ENCODE peak calls at places on chromosomes 7 and 10, in seven cellular contexts. E is fibroblast of lung, V is PC-3, C is HCT116, Z is PC-9, I is GM23248, Q is endothelial cell of umbilical vein. J is an unnamed sample. For H3K9me3 and H3K79me2, the result is how much of the 10 kb centered on the place peaks cover.

GRCh38 chr10:7397049-7397448 is 13.8 kb downstream of the SFMBT2 start:
- DNase-seq in E (no peak), V (no peak), C (no peak), Z (no peak), I (peak), Q (no peak), J (no peak)

GRCh38 chr10:109417803-109418202 is 505.5 kb downstream of the XPNPEP1 start:
- DNase-seq in E (no peak), V (no peak), C (no peak), Z (no peak), I (no peak), Q (no peak), J (no peak)

GRCh38 chr10:61608255-61609040 is 54.3 kb upstream of the CABCOCO1 start:
- DNase-seq in E (peak), V (no peak), C (no peak), Z (no peak), I (peak), Q (peak), J (no peak)

GRCh38 chr10:110411047-110411410 is 86.7 kb upstream of the DUSP5 start:
- DNase-seq in E (peak), V (peak), C (peak), Z (peak), I (peak), Q (peak), J (no peak)

GRCh38 chr10:91117496-91117895 is 103.0 kb upstream of the PCGF5 start:
- DNase-seq in E (no peak), V (no peak), C (no peak), Z (no peak), I (no peak), Q (no peak), J (no peak)

GRCh38 chr10:48249004-48249762 is 25.3 kb downstream of the FRMPD2 start:
- DNase-seq in E (no peak), V (no peak), C (no peak), Z (no peak), I (no peak), Q (no peak), J (no peak)

GRCh38 chr10:6385683-6386082 is 183.0 kb downstream of the PFKFB3 start:
- DNase-seq in E (peak), V (peak), C (no peak), Z (no peak), I (peak), Q (no peak), J (peak)

GRCh38 chr7:156460861-156461632 is 179.5 kb upstream of the RNF32 start:
- DNase-seq in E (no peak), V (no peak), C (no peak), Z (no peak), I (no peak), Q (no peak), J (peak)

GRCh38 chr10:58486821-58487220 is 25.9 kb upstream of the BICC1 start:
- DNase-seq in E (peak), V (no peak), C (no peak), Z (no peak), I (peak), Q (no peak), J (no peak)

GRCh38 chr10:3995302-3996210 is 210.5 kb upstream of the KLF6 start:
- DNase-seq in E (peak), V (peak), C (no peak), Z (no peak), I (peak), Q (peak), J (no peak)

GRCh38 chr7:77474756-77475155 is 58.6 kb upstream of the GSAP start:
- DNase-seq in E (no peak), V (no peak), C (no peak), Z (no peak), I (no peak), Q (no peak), J (no peak)

GRCh38 chr7:23261843-23262452 is 15.4 kb downstream of the GPNMB start:
- DNase-seq in E (peak), V (peak), C (peak), Z (peak), I (peak), Q (peak), J (peak)

GRCh38 chr7:94251-94801 is 98.0 kb upstream of the FAM20C start:
- DNase-seq in E (no peak), V (no peak), C (no peak), Z (no peak), I (no peak), Q (no peak), J (no peak)

GRCh38 chr7:31853380-31853779 is 166.4 kb downstream of the PPP1R17 start:
- DNase-seq in E (no peak), V (no peak), C (no peak), Z (no peak), I (peak), Q (no peak), J (no peak)

GRCh38 chr7:42642699-42643098 is 269.2 kb downstream of the C7orf25 start:
- DNase-seq in E (no peak), V (no peak), C (no peak), Z (no peak), I (no peak), Q (no peak), J (no peak)

GRCh38 chr7:116380030-116380429 is 119.5 kb upstream of the CAV2 start:
- DNase-seq in E (peak), V (no peak), C (no peak), Z (no peak), I (peak), Q (no peak), J (no peak)

GRCh38 chr7:97006146-97006950 is 995 bp downstream of the DLX6 start:
- DNase-seq in E (peak), V (no peak), C (no peak), Z (no peak), I (peak), Q (peak), J (peak)

GRCh38 chr10:12637649-12638048 is 288.3 kb downstream of the CAMK1D start:
- DNase-seq in E (no peak), V (no peak), C (no peak), Z (no peak), I (no peak), Q (no peak), J (no peak)

GRCh38 chr7:55527314-55527713 is 45.0 kb downstream of the VOPP1 start:
- DNase-seq in E (no peak), V (no peak), C (no peak), Z (no peak), I (no peak), Q (no peak), J (no peak)

GRCh38 chr7:44292876-44293560 is 32.4 kb downstream of the CAMK2B start:
- DNase-seq in E (no peak), V (no peak), C (no peak), Z (no peak), I (no peak), Q (no peak), J (peak)

GRCh38 chr7:96833701-96834453 is 124.2 kb upstream of the SEM1 start:
- DNase-seq in E (peak), V (peak), C (no peak), Z (no peak), I (no peak), Q (peak), J (no peak)

GRCh38 chr7:66505531-66506451 is 122.9 kb upstream of the KCTD7 start:
- DNase-seq in E (no peak), V (no peak), C (no peak), Z (peak), I (peak), Q (peak), J (no peak)

GRCh38 chr7:142997590-142997989 is 29.3 kb downstream of the OR9A2 start:
- DNase-seq in E (no peak), V (no peak), C (no peak), Z (no peak), I (no peak), Q (no peak), J (no peak)

GRCh38 chr10:74081192-74081803 is 69.3 kb downstream of the AP3M1 start:
- DNase-seq in E (peak), V (peak), C (peak), Z (peak), I (peak), Q (peak), J (peak)

GRCh38 chr10:24866615-24867583 is 85.5 kb downstream of the PRTFDC1 start:
- DNase-seq in E (peak), V (peak), C (no peak), Z (no peak), I (peak), Q (peak), J (no peak)

GRCh38 chr10:63157845-63158624 is 24.9 kb downstream of the NRBF2 start:
- DNase-seq in E (peak), V (peak), C (peak), Z (peak), I (peak), Q (peak), J (peak)

GRCh38 chr10:126264089-126265018 is 123.9 kb downstream of the ADAM12 start:
- DNase-seq in E (no peak), V (no peak), C (no peak), Z (no peak), I (peak), Q (no peak), J (no peak)

GRCh38 chr7:27176343-27176731 is 2.2 kb upstream of the HOXA10 start:
- DNase-seq in E (no peak), V (no peak), C (no peak), Z (no peak), I (peak), Q (peak), J (no peak)

GRCh38 chr7:45073031-45073842 is 15.5 kb downstream of the NACAD start:
- DNase-seq in E (no peak), V (no peak), C (no peak), Z (no peak), I (no peak), Q (no peak), J (no peak)

DNA sequence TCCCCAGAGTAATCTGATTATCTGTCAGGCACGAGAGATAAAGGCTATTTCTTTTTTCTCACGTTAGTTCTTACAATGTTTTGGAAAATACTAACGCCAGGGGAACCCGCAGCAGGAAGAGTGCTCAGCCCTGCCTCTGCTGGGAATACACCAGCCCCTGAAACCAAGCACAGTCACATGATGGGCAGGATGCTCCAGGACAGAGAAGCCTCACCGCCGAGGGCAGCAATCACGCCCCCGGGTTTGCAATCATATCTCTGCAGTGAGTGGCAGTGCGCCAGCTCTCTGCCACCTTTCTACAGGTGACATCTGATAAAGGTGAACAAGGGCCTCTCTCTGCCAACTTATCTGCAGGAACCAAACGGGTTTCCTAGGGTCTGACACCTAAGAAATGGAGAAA is 39.8 kb downstream of the BRI3 start:
- DNase-seq in E (no peak), V (no peak), C (no peak), Z (no peak), I (no peak), Q (no peak), J (no peak)
- H2AFZ ChIP-seq in E (no peak), V (no peak), C (no peak), Z (no peak), I (no peak), Q (no peak), J (no peak)

DNA sequence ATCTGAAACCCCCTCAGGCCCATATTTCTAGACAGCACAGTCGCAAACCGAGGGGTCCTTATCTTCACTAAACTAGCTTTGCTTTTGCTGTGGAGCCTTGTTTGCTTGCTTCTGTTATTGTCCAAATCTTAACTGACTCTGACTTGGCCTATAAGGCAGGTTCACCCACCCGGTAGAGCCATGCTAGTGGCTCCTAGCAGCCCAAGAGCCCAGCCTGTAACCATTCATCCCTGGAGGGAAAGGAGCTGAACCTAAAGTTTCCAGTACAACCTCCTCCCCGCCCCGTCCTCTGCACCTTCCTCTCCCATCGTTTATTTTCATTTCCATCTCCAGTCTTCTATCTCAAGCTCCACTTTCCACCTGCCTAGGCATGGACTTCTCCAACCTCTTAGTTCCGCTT is 345.7 kb downstream of the PTPRN2 start:
- DNase-seq in E (no peak), V (no peak), C (no peak), Z (no peak), I (no peak), Q (no peak), J (no peak)
- H3K9me3 ChIP-seq in E (under half), V (under half), C (under half), Z (under half), I (under half), Q (under half), J (under half)

DNA sequence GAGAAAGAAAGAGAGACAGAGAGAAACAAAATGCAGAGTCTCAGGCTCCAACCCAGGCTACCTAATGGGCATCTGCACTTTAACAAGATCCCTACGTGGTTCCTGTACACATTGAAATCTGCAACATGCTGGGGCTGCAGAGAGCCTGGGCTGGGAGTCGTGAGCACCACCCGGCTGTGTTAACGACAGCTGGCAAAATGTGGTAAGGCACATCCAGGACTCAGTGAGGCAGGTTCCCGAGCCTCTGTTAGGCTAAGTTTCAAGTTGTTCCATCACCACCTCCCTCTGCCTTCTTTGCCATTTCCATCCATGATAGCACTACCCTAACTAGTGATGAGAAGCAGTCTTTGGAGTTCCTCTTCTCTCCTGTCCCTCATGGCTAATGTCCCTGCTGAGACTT is 1.4 kb downstream of the AKR1B10 start:
- DNase-seq in E (no peak), V (no peak), C (no peak), Z (no peak), I (no peak), Q (no peak), J (no peak)
- H3K79me2 ChIP-seq in E (under half), V (under half), C (under half), Z (half or more), I (under half), Q (under half), J (under half)

GRCh38 chr7:144384071-144384470 is 19.4 kb downstream of the NOBOX start:
- DNase-seq in E (no peak), V (no peak), C (peak), Z (no peak), I (no peak), Q (no peak), J (peak)
- H2AFZ ChIP-seq in E (no peak), V (no peak), C (peak), Z (no peak), I (no peak), Q (no peak), J (no peak)

GRCh38 chr10:37534166-37534565 is 323.2 kb downstream of the ZNF248 start:
- DNase-seq in E (no peak), V (no peak), C (no peak), Z (no peak), I (no peak), Q (no peak), J (no peak)

DNA sequence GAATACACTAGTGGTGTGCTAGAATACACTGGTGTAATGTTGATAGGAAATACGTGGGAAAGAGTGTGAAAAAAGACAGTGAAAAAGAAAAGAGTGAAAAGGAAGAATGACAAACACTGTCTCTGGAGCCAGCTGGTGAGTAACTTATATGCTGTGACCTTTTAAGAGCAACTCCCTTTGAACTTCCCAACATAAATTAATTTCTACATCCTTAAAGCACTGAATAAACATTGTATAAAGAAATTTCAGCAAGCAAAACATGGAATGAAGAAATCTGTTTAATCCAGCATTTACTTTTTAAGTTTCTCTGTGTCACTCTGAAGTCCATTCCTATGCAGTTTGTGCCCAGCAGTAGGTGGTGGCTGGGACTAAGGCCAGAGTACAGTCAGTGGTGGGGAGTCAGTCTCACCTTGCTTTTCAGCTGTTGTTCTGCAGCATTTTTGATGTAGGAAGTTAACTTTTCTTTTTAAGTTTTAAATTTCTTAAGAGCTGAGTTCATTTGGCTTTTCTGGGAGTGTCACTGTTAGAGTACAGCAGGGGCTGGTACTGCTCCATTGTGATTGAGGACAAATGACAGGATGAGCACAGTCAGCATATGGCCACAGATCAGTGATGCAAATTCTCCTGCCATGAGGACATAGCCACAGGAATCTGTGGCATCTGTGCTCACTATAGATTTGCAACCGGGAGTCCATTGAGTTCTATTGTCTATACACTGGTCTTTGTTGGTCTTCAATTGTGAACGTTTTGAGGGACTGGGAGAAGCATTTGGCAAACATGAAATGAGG is 321.8 kb downstream of the ZNF248 start:
- DNase-seq in E (no peak), V (peak), C (no peak), Z (no peak), I (peak), Q (no peak), J (no peak)
- H3K9me3 ChIP-seq in E (under half), V (under half), C (under half), Z (under half), I (under half), Q (under half), J (under half)

GRCh38 chr10:601356-601963 is 88.0 kb downstream of the DIP2C start:
- DNase-seq in E (no peak), V (no peak), C (no peak), Z (no peak), I (no peak), Q (no peak), J (no peak)

GRCh38 chr10:602391-603005 is 87.0 kb downstream of the DIP2C start:
- DNase-seq in E (no peak), V (no peak), C (no peak), Z (no peak), I (no peak), Q (no peak), J (no peak)

GRCh38 chr10:600234-600633 is 89.2 kb downstream of the DIP2C start:
- DNase-seq in E (no peak), V (no peak), C (no peak), Z (no peak), I (peak), Q (no peak), J (no peak)

GRCh38 chr10:599767-600166 is 89.7 kb downstream of the DIP2C start:
- DNase-seq in E (no peak), V (no peak), C (no peak), Z (no peak), I (no peak), Q (no peak), J (no peak)

DNA sequence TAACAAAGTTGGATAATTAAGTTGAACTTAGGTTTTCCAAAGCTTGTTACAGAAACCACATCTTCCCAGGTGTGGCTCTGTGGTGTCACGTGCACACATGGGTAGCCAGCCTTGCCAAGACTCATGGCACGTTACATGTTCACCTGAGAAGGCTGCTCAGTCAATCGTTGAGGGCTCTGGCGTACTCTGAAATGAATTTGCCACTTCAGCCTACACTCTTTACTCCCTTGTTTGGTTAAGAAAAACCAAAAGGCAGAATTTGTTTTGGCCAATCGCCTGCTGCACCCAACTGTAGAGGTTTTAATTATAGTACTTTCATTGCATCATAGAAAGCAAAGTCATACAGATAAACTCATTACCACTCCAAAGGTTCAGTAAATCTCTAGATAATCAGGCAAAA is 88.6 kb downstream of the DIP2C start:
- DNase-seq in E (peak), V (no peak), C (no peak), Z (no peak), I (no peak), Q (no peak), J (no peak)
- H3K79me2 ChIP-seq in E (under half), V (under half), C (under half), Z (under half), I (half or more), Q (under half), J (half or more)

GRCh38 chr10:78925275-78925674 is 143.5 kb upstream of the ZMIZ1 start:
- DNase-seq in E (no peak), V (no peak), C (no peak), Z (no peak), I (no peak), Q (no peak), J (no peak)

GRCh38 chr10:78925800-78926319 is 142.9 kb upstream of the ZMIZ1 start:
- DNase-seq in E (peak), V (peak), C (no peak), Z (peak), I (peak), Q (no peak), J (peak)

GRCh38 chr10:78924319-78925003 is 144.3 kb upstream of the ZMIZ1 start:
- DNase-seq in E (no peak), V (no peak), C (no peak), Z (no peak), I (no peak), Q (no peak), J (no peak)

GRCh38 chr10:78921906-78922305 is 146.9 kb upstream of the ZMIZ1 start:
- DNase-seq in E (no peak), V (no peak), C (no peak), Z (no peak), I (no peak), Q (no peak), J (no peak)

GRCh38 chr10:78923644-78924318 is 145.0 kb upstream of the ZMIZ1 start:
- DNase-seq in E (no peak), V (peak), C (no peak), Z (no peak), I (peak), Q (no peak), J (no peak)
- H2AFZ ChIP-seq in E (no peak), V (peak), C (peak), Z (no peak), I (no peak), Q (no peak), J (no peak)